ENCODE peak calls at places on chromosomes 5 and 9, in ten cellular contexts. I is MCF 10A, A is H9, Q is K562, R is transverse colon, Y is NB4, Z is PC-3, B is HFFc6, V is coronary artery, M is heart left ventricle. S is an unnamed sample.
A peak's percentile ranks its signal among the peaks of the same experiment; 100 is the strongest.

GRCh38 chr5:139660916-139661814 is 13.0 kb downstream of the CXXC5 start:
- DNase-seq in B (peak; percentile 96), V (peak; percentile 98), M (peak; percentile 94), A (no peak), I (peak; percentile 97), Z (peak; percentile 81), Q (peak; percentile 80), Y (peak; percentile 99), R (peak; percentile 76), S (peak; percentile 96)

GRCh38 chr9:69645488-69645887 is 26.7 kb downstream of the APBA1 start:
- DNase-seq in R (peak; percentile 56), A (peak; percentile 49), Z (peak; percentile 29), B (no peak), I (no peak), Q (no peak), M (no peak), V (no peak), Y (no peak), S (peak; percentile 42)

GRCh38 chr5:159486836-159487235 is 156.5 kb upstream of the IL12B start:
- DNase-seq in V (no peak), Y (no peak), I (no peak), Z (no peak), Q (no peak), M (no peak), B (no peak), A (no peak), R (no peak), S (no peak)

GRCh38 chr9:122053546-122053945 is 39.6 kb downstream of the TTLL11 start:
- DNase-seq in Q (no peak), A (no peak), I (no peak), R (peak; percentile 11), B (no peak), V (no peak), Z (no peak), M (no peak), Y (no peak), S (peak; percentile 53)

GRCh38 chr9:68983008-68983411 is 30.9 kb downstream of the PRKACG start:
- DNase-seq in R (no peak), M (no peak), B (no peak), V (no peak), Z (no peak), Y (no peak), Q (peak; percentile 38), A (no peak), I (no peak), S (no peak)

GRCh38 chr5:36724429-36725332 is 118.3 kb downstream of the SLC1A3 start:
- DNase-seq in V (no peak), I (no peak), Y (peak; percentile 94), R (peak; percentile 64), Z (peak; percentile 14), Q (peak; percentile 61), M (peak; percentile 47), B (no peak), A (peak; percentile 59), S (peak; percentile 48)

GRCh38 chr9:13535141-13535540 is 255.6 kb upstream of the MPDZ start:
- DNase-seq in V (no peak), R (no peak), Y (no peak), Q (no peak), B (no peak), Z (no peak), A (no peak), M (no peak), I (no peak), S (no peak)

GRCh38 chr5:159452480-159453167 is 122.3 kb upstream of the IL12B start:
- DNase-seq in Q (no peak), M (no peak), Z (no peak), I (no peak), Y (peak; percentile 27), R (no peak), V (no peak), A (no peak), B (no peak), S (no peak)

DNA sequence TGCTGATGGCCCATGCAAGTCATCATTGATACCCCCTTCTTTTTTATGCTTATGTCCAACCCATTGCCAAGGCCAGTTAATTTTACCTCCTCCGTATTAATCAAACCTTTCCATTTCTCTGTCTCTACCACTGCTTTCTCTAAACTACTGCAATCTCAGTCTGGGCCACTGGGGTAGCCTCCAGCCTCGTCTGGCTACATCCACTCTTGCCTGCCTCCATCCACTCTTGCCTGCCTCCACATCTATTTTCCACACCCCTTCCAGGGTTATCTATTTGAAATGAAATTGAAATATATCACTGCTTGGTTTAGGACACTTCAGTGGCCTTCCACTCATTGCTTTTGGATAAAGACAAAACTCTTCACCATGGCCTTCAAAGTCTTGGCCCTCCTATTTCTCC is 425.3 kb upstream of the CLINT1 start:
- DNase-seq in M (no peak), Q (no peak), I (no peak), Y (no peak), A (no peak), V (no peak), B (no peak), R (no peak), Z (no peak), S (no peak)
- TF ChIP-seq CTCF in M (no peak), Q (no peak), I (no peak), Y (no peak), A (peak; percentile 35), V (no peak), B (no peak), R (no peak), Z (no peak), S (no peak)

GRCh38 chr5:150358261-150359095 is 981 bp downstream of the TCOF1 start:
- DNase-seq in Z (peak; percentile 28), I (peak; percentile 60), Y (no peak), V (no peak), R (no peak), M (no peak), A (no peak), Q (no peak), B (no peak), S (no peak)

GRCh38 chr5:150356575-150357284 is 767 bp upstream of the TCOF1 start:
- DNase-seq in Q (no peak), A (no peak), M (no peak), R (no peak), V (no peak), Y (no peak), Z (no peak), B (no peak), I (no peak), S (no peak)

GRCh38 chr5:150361301-150361700 is 3.8 kb downstream of the TCOF1 start:
- DNase-seq in Q (no peak), M (no peak), Y (no peak), I (no peak), R (no peak), B (no peak), A (no peak), V (no peak), Z (no peak), S (no peak)

GRCh38 chr5:150355791-150356190 is 1.7 kb upstream of the TCOF1 start:
- DNase-seq in A (no peak), Y (no peak), M (no peak), V (no peak), B (no peak), R (no peak), I (no peak), Q (no peak), Z (no peak), S (no peak)

GRCh38 chr5:150357326-150358260 is at the start of gene TCOF1:
- DNase-seq in R (peak; percentile 99), B (peak; percentile 88), V (peak; percentile 95), Y (peak; percentile 97), Z (peak; percentile 100), A (peak; percentile 97), Q (peak; percentile 98), M (peak; percentile 96), I (peak; percentile 99), S (peak; percentile 98)
- TF ChIP-seq CTCF in R (no peak), B (no peak), V (no peak), Y (no peak), Z (no peak), A (no peak), Q (no peak), M (no peak), I (no peak), S (no peak)

GRCh38 chr9:32551491-32552049 is 557 bp upstream of the SMIM27 start:
- DNase-seq in Q (peak; percentile 22), V (no peak), I (no peak), Y (peak; percentile 74), R (peak; percentile 47), M (no peak), Z (peak; percentile 16), A (peak; percentile 33), B (no peak), S (peak; percentile 30)

GRCh38 chr9:32552172-32552872 is at the start of the genes SMIM27 and TOPORS:
- DNase-seq in I (peak; percentile 92), Q (peak; percentile 74), M (peak; percentile 91), Y (peak; percentile 99), R (peak; percentile 93), V (peak; percentile 94), Z (peak; percentile 81), B (peak; percentile 83), A (peak; percentile 91), S (peak; percentile 95)

GRCh38 chr9:32550609-32551490 is 1.3 kb upstream of the SMIM27 start:
- DNase-seq in B (peak; percentile 78), V (peak; percentile 96), Q (peak; percentile 90), M (peak; percentile 93), A (peak; percentile 99), R (peak; percentile 93), Z (peak; percentile 74), Y (peak; percentile 98), I (peak; percentile 86), S (peak; percentile 98)

GRCh38 chr9:32554107-32554506 is 1.7 kb upstream of the TOPORS start:
- DNase-seq in A (no peak), V (no peak), R (no peak), Z (no peak), I (peak; percentile 9), Y (peak; percentile 83), Q (peak; percentile 48), M (no peak), B (no peak), S (no peak)

GRCh38 chr9:32550046-32550608 is 2.0 kb upstream of the SMIM27 start:
- DNase-seq in I (peak; percentile 5), Y (no peak), Q (no peak), V (no peak), B (peak; percentile 21), Z (no peak), A (no peak), R (no peak), M (no peak), S (peak; percentile 18)
- TF ChIP-seq CTCF in I (no peak), Y (no peak), Q (no peak), V (no peak), B (no peak), Z (no peak), A (peak; percentile 16), R (no peak), M (no peak), S (no peak)

DNA sequence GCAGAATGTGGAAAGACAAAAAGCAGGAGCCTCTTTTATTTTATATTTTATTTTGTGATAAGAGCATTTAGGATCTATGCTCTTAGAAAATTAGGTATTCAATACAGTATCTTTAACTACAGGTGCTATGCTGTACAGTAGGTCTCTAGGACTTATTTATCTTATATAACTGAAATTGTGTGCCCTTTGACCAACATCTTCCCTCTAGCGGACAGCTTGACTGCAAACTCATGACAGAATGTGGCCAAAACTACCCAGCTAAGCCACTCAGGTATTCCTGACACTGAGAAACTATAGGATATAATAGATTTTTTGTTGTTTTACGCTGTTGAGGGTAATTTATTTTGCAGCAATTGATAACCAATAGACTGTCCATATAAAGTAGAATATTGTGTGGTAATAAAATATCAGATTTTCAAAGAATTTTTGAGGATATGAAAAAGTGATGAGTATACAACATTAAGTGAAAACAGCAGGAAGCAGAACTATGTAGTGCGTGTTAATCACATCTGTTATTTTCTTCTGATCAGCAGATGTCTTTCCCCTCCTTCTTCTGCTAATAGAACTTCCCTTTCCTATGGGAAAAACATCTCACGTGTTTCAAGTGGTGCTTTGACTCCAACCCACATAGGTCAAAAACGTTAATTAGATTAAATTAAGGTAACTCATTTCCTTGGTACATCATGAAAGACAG is 69.9 kb upstream of the SELENOP start:
- DNase-seq in Z (no peak), I (no peak), M (no peak), B (no peak), Y (no peak), Q (no peak), A (no peak), V (no peak), R (no peak), S (no peak)
- TF ChIP-seq CTCF in Z (peak; percentile 22), I (no peak), M (no peak), B (no peak), Y (no peak), Q (peak; percentile 18), A (no peak), V (no peak), R (no peak), S (no peak)

S was measured in RWPE1.